ENCODE peak calls at places on chromosomes 12 and 14, in eight cellular contexts. I is RCC 7860, N is activated T-cell treated with anti-CD3 and anti-CD28 coated beads for 1 hour, V is T-helper 1 cell, D is A549, Q is NCI-H1092, H is AG09319, A is glomerular endothelial cell. S is an unnamed sample.

GRCh38 chr14:72738181-72738611 is 155.7 kb downstream of the DPF3 start:
- DNase-seq in I (no peak), N (no peak), V (no peak), D (no peak), Q (no peak), H (no peak), A (no peak), S (no peak)

GRCh38 chr14:93857500-93857899 is 69.2 kb upstream of the PRIMA1 start:
- DNase-seq in I (no peak), N (no peak), V (no peak), D (no peak), Q (no peak), H (no peak), A (no peak), S (no peak)

GRCh38 chr12:31482816-31483215 is 108.1 kb downstream of the DENND5B start:
- DNase-seq in I (peak), N (no peak), V (no peak), D (no peak), Q (no peak), H (no peak), A (no peak), S (no peak)

GRCh38 chr14:77151245-77151644 is 9.7 kb upstream of the ZDHHC22 start:
- DNase-seq in I (no peak), N (no peak), V (no peak), D (peak), Q (peak), H (no peak), A (no peak), S (no peak)

GRCh38 chr14:22319526-22320352 is 269.3 kb downstream of the DAD1 start:
- DNase-seq in I (peak), N (no peak), V (no peak), D (peak), Q (peak), H (no peak), A (peak), S (peak)

GRCh38 chr14:50792058-50792477 is 38.9 kb downstream of the NIN start:
- DNase-seq in I (no peak), N (no peak), V (no peak), D (no peak), Q (no peak), H (no peak), A (no peak), S (no peak)

GRCh38 chr12:94263011-94263786 is 114.8 kb downstream of the PLXNC1 start:
- DNase-seq in I (no peak), N (peak), V (no peak), D (no peak), Q (no peak), H (no peak), A (no peak), S (no peak)

GRCh38 chr12:64194333-64195149 is 27.6 kb downstream of the KICS2 start:
- DNase-seq in I (no peak), N (no peak), V (no peak), D (no peak), Q (no peak), H (no peak), A (no peak), S (no peak)

GRCh38 chr14:104792101-104792884 is 3.3 kb downstream of the AKT1 start:
- DNase-seq in I (no peak), N (no peak), V (no peak), D (no peak), Q (no peak), H (no peak), A (no peak), S (no peak)

GRCh38 chr12:122615780-122616179 is 87.4 kb downstream of the HCAR2 start:
- DNase-seq in I (no peak), N (no peak), V (no peak), D (no peak), Q (no peak), H (no peak), A (no peak), S (no peak)

GRCh38 chr14:21923820-21924219 is 250.2 kb upstream of the OR4E1 start:
- DNase-seq in I (no peak), N (peak), V (no peak), D (no peak), Q (no peak), H (no peak), A (no peak), S (no peak)

GRCh38 chr12:47812797-47813490 is 6.8 kb downstream of the HDAC7 start:
- DNase-seq in I (peak), N (peak), V (peak), D (peak), Q (no peak), H (peak), A (no peak), S (peak)

GRCh38 chr12:55742719-55743130 is at the start of gene GDF11:
- DNase-seq in I (peak), N (peak), V (peak), D (peak), Q (peak), H (no peak), A (no peak), S (peak)

GRCh38 chr14:75249251-75249957 is 29.2 kb upstream of the FOS start:
- DNase-seq in I (no peak), N (peak), V (peak), D (no peak), Q (peak), H (no peak), A (no peak), S (no peak)

GRCh38 chr12:97681612-97682504 is 219.3 kb downstream of the RMST start:
- DNase-seq in I (no peak), N (no peak), V (no peak), D (no peak), Q (no peak), H (no peak), A (no peak), S (no peak)

GRCh38 chr12:58420496-58420895 is 479.1 kb downstream of the ATP23 start:
- DNase-seq in I (no peak), N (no peak), V (no peak), D (no peak), Q (no peak), H (peak), A (no peak), S (no peak)

S was measured in progenitor cell of endocrine pancreas.